ENCODE peak calls at places on chromosomes 3 and 15, in six cellular contexts. F is mesendoderm, B is choroid plexus epithelial cell, I is ovary, P is psoas muscle, M is PC-3. R is an unnamed sample.

GRCh38 chr3:181723568-181724431 is 12.1 kb downstream of the SOX2 start:
- DNase-seq in M (no peak), B (no peak), I (no peak), P (no peak), F (no peak), R (no peak)

GRCh38 chr3:88623709-88624108 is 473.9 kb downstream of the C3orf38 start:
- DNase-seq in M (no peak), I (no peak), P (no peak), B (no peak), F (no peak), R (no peak)

GRCh38 chr3:33233884-33234283 is 15.3 kb upstream of the SUSD5 start:
- DNase-seq in F (no peak), P (no peak), I (no peak), M (no peak), B (no peak), R (no peak)

GRCh38 chr15:75620776-75621536 is 4.6 kb downstream of the SNUPN start:
- DNase-seq in M (no peak), P (peak; percentile 87), F (no peak), I (peak; percentile 79), B (peak; percentile 94), R (no peak)

GRCh38 chr3:61356678-61357077 is 105.4 kb upstream of the FHIT start:
- DNase-seq in B (no peak), M (no peak), P (no peak), I (no peak), F (no peak), R (no peak)

GRCh38 chr3:70358978-70359580 is 46.6 kb upstream of the MDFIC2 start:
- DNase-seq in P (no peak), F (peak; percentile 53), I (no peak), M (peak; percentile 35), B (peak; percentile 81), R (peak; percentile 43)

GRCh38 chr3:165196577-165197561 is 685 bp upstream of the SLITRK3 start:
- DNase-seq in I (no peak), P (no peak), B (peak; percentile 3), F (peak; percentile 25), M (no peak), R (no peak)

GRCh38 chr3:102206506-102207145 is 228.2 kb upstream of the ZPLD1 start:
- DNase-seq in I (peak; percentile 26), B (peak; percentile 91), F (peak; percentile 36), M (peak; percentile 32), P (peak; percentile 71), R (no peak)

GRCh38 chr3:120102674-120103073 is 8.4 kb upstream of the GSK3B start:
- DNase-seq in F (no peak), P (no peak), M (peak; percentile 28), B (no peak), I (no peak), R (peak; percentile 59)

GRCh38 chr15:62344806-62345539 is 179.9 kb upstream of the C2CD4B start:
- DNase-seq in P (no peak), B (peak; percentile 65), I (peak; percentile 26), F (peak; percentile 96), M (peak; percentile 85), R (peak; percentile 87)

GRCh38 chr15:98668566-98669308 is 20.4 kb downstream of the IGF1R start:
- DNase-seq in M (peak; percentile 48), P (no peak), I (no peak), B (peak; percentile 75), F (no peak), R (peak; percentile 88)

GRCh38 chr15:25061808-25062550 is 107.2 kb downstream of the SNRPN start:
- DNase-seq in M (no peak), P (no peak), I (no peak), B (no peak), F (no peak), R (no peak)

GRCh38 chr3:173733029-173733652 is 335.6 kb downstream of the NLGN1 start:
- DNase-seq in I (peak; percentile 26), P (no peak), F (peak; percentile 42), B (peak; percentile 75), M (peak; percentile 49), R (peak; percentile 7)

GRCh38 chr3:195209836-195210551 is 61.0 kb downstream of the XXYLT1 start:
- DNase-seq in I (peak; percentile 69), M (no peak), B (peak; percentile 83), P (peak; percentile 88), F (no peak), R (no peak)

GRCh38 chr15:73727330-73728018 is 25.7 kb downstream of the INSYN1 start:
- DNase-seq in B (peak; percentile 72), P (no peak), F (no peak), M (peak; percentile 69), I (no peak), R (no peak)

GRCh38 chr3:183508818-183509217 is 46.7 kb downstream of the KLHL6 start:
- DNase-seq in M (no peak), F (no peak), B (no peak), I (no peak), P (no peak), R (no peak)

GRCh38 chr3:192514754-192515660 is 212.3 kb downstream of the FGF12 start:
- DNase-seq in P (peak; percentile 59), B (no peak), M (no peak), I (peak; percentile 12), F (peak; percentile 89), R (peak; percentile 1)

GRCh38 chr15:43294091-43294706 is 27.5 kb upstream of the TGM5 start:
- DNase-seq in F (no peak), M (no peak), I (no peak), P (no peak), B (no peak), R (no peak)

GRCh38 chr15:81893182-81893833 is 152.5 kb downstream of the MEX3B start:
- DNase-seq in P (no peak), M (no peak), I (no peak), B (no peak), F (no peak), R (no peak)

GRCh38 chr3:52046186-52046913 is 10.0 kb downstream of the DUSP7 start:
- DNase-seq in M (peak; percentile 98), B (peak; percentile 89), F (peak; percentile 33), P (peak; percentile 74), I (no peak), R (no peak)

GRCh38 chr3:129615751-129616281 is 9.3 kb upstream of the PLXND1 start:
- DNase-seq in P (peak; percentile 55), B (no peak), M (no peak), F (no peak), I (no peak), R (no peak)

GRCh38 chr3:196217307-196218154 is 1.2 kb downstream of the SLC51A start:
- DNase-seq in M (no peak), F (no peak), P (no peak), B (no peak), I (no peak), R (no peak)

GRCh38 chr3:13879946-13880810 is at the start of gene WNT7A:
- DNase-seq in B (no peak), P (no peak), M (peak; percentile 62), I (no peak), F (peak; percentile 54), R (no peak)

GRCh38 chr3:120039642-120040610 is 54.3 kb downstream of the GSK3B start:
- DNase-seq in F (peak; percentile 64), I (no peak), B (no peak), M (peak; percentile 10), P (no peak), R (no peak)

GRCh38 chr15:78457101-78457500 is 19.1 kb downstream of the IREB2 start:
- DNase-seq in I (no peak), P (no peak), F (no peak), B (peak; percentile 91), M (peak; percentile 84), R (no peak)

GRCh38 chr15:101724675-101725005 is 367 bp upstream of the TARS3 start:
- DNase-seq in P (no peak), I (no peak), M (no peak), B (no peak), F (no peak), R (no peak)
- H3K4me3 ChIP-seq in P (peak overlapping the region; percentile 73), I (no peak overlapping the region), M (no peak overlapping the region), B (peak overlapping the region; percentile 41), F (no peak overlapping the region), R (peak overlapping the region; percentile 36)

DNA sequence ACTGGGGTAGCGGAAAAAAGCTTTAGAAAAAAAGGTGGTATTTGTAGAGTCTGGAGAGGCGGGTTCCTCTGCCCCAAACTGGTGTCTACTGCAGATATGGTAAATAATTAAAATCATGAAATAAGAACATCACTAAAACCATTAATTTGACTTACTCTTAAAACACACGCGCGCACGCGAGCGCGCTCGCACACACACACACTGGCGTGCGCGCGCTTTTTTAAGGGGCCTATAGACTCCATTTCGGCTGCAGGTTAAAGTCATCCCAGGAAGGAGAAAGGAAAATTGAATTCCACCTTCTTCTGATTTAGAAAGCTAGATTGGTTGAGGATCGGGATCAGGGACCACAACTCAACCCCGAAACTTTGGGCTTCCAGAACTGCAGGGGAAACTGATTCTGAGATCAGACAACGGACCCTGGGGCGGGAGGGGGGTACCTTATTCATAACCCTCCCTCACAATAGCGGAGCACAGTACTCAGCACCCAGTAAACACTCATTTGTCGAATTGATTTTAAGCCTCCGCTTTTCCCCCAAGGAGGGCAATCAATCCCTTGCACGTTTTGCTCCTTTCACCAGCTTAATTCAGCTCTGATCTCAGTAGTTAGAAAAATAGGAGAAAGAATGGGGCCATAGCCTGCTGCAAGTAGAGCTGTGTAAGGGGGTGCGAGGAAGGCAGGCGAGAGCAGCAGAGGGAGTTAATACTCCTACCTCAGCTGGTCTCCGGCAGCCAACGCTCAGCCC is 510 bp upstream of the LRRC3B start:
- DNase-seq in M (no peak), F (peak; percentile 12), B (no peak), I (no peak), P (no peak), R (no peak)
- H3K4me3 ChIP-seq in M (no peak overlapping the region), F (no peak overlapping the region), B (no peak overlapping the region), I (peak overlapping the region; percentile 14), P (peak overlapping the region; percentile 73), R (no peak overlapping the region)

GRCh38 chr3:188240189-188240981 is 86.4 kb downstream of the LPP start:
- DNase-seq in P (peak; percentile 61), B (no peak), I (no peak), M (no peak), F (no peak), R (no peak)
- H3K4me3 ChIP-seq in P (peak overlapping the region; percentile 14), B (no peak overlapping the region), I (no peak overlapping the region), M (no peak overlapping the region), F (no peak overlapping the region), R (no peak overlapping the region)

GRCh38 chr15:77071338-77072223 is 672 bp upstream of the TSPAN3 start:
- DNase-seq in M (no peak), P (no peak), I (no peak), B (no peak), F (no peak), R (no peak)
- H3K4me3 ChIP-seq in M (peak overlapping the region; percentile 86), P (peak overlapping the region; percentile 94), I (no peak overlapping the region), B (no peak overlapping the region), F (no peak overlapping the region), R (no peak overlapping the region)

GRCh38 chr15:94769089-94769488 is 537.7 kb downstream of the MCTP2 start:
- DNase-seq in B (no peak), M (no peak), F (no peak), P (no peak), I (no peak), R (no peak)
- H3K4me3 ChIP-seq in B (no peak overlapping the region), M (no peak overlapping the region), F (no peak overlapping the region), P (no peak overlapping the region), I (no peak overlapping the region), R (no peak overlapping the region)

R was measured in GM12865.